ENCODE peak calls at places on chromosomes 2 and 18, in five cellular contexts. N, O, J, K and I are unnamed samples.

GRCh38 chr2:28624798-28625701 is 126.6 kb upstream of the PPP1CB start:
- DNase-seq in N (peak), O (peak), J (no peak), K (peak), I (no peak)

GRCh38 chr2:2842466-2842865 is 511.4 kb upstream of the MYT1L start:
- DNase-seq in N (no peak), O (no peak), J (no peak), K (no peak), I (no peak)

GRCh38 chr2:192035731-192036442 is 158.8 kb downstream of the TMEFF2 start:
- DNase-seq in N (peak), O (no peak), J (peak), K (peak), I (no peak)

GRCh38 chr2:205655775-205656425 is 26.4 kb upstream of the NRP2 start:
- DNase-seq in N (no peak), O (no peak), J (no peak), K (no peak), I (no peak)

GRCh38 chr2:233051241-233052149 is 8.6 kb upstream of the INPP5D start:
- DNase-seq in N (peak), O (peak), J (peak), K (no peak), I (no peak)

GRCh38 chr18:77762632-77763031 is 513.0 kb downstream of the GALR1 start:
- DNase-seq in N (no peak), O (no peak), J (no peak), K (no peak), I (peak)

GRCh38 chr2:11029136-11029535 is 117.4 kb downstream of the KCNF1 start:
- DNase-seq in N (no peak), O (no peak), J (no peak), K (no peak), I (no peak)

GRCh38 chr2:94995516-94995915 is 30.0 kb upstream of the MAL start:
- DNase-seq in N (no peak), O (no peak), J (no peak), K (no peak), I (no peak)

GRCh38 chr2:77579076-77579769 is 57.0 kb upstream of the LRRTM4 start:
- DNase-seq in N (no peak), O (no peak), J (no peak), K (no peak), I (no peak)

GRCh38 chr2:150495993-150496627 is 8.6 kb upstream of the RND3 start:
- DNase-seq in N (peak), O (no peak), J (peak), K (peak), I (no peak)

GRCh38 chr2:172259835-172260234 is 157.1 kb upstream of the DLX2 start:
- DNase-seq in N (no peak), O (no peak), J (no peak), K (no peak), I (no peak)

GRCh38 chr2:159711562-159712193 is 628 bp upstream of the MARCHF7 start:
- DNase-seq in N (no peak), O (no peak), J (no peak), K (no peak), I (no peak)

GRCh38 chr2:47070155-47070919 is 84.8 kb downstream of the STPG4 start:
- DNase-seq in N (no peak), O (no peak), J (no peak), K (peak), I (no peak)

GRCh38 chr2:215441560-215442391 is 5.9 kb upstream of the FN1 start:
- DNase-seq in N (no peak), O (no peak), J (no peak), K (no peak), I (no peak)

GRCh38 chr2:215447056-215447455 is 11.2 kb upstream of the FN1 start:
- DNase-seq in N (no peak), O (no peak), J (no peak), K (no peak), I (no peak)

GRCh38 chr2:215439980-215440512 is 4.2 kb upstream of the FN1 start:
- DNase-seq in N (no peak), O (no peak), J (no peak), K (no peak), I (no peak)

GRCh38 chr2:215439404-215439803 is 3.5 kb upstream of the FN1 start:
- DNase-seq in N (no peak), O (no peak), J (no peak), K (no peak), I (no peak)

DNA sequence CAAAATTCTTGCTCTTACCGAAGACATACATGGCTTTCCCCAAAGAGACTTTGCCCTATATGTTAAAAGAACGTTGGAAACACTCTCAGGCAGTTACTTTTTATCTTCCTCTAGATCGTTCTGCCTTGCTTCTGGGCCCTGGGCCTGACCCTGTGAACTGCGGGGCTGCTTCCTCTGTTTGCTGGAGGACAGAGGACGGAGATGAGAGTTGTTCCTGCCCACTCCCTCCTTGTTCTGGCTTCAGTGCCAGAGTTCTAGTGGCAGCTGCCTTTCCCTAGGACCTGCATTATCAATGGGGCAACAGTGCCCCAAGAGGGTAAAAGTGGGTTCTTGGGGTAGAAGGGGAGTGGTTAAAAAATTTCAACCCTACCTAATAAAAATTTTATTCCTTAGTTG is 6.5 kb upstream of the FN1 start:
- DNase-seq in N (no peak), O (no peak), J (no peak), K (no peak), I (no peak)
- TF ChIP-seq CTCF in N (no peak), O (no peak), J (no peak), K (peak), I (no peak)

GRCh38 chr2:12990523-12990922 is 273.8 kb downstream of the TRIB2 start:
- DNase-seq in N (peak), O (no peak), J (peak), K (no peak), I (no peak)
- TF ChIP-seq CTCF in N (peak), O (no peak), J (peak), K (peak), I (peak)

GRCh38 chr2:206783718-206784117 is 18.3 kb downstream of the FASTKD2 start:
- DNase-seq in N (peak), O (no peak), J (peak), K (no peak), I (no peak)
- TF ChIP-seq CTCF in N (peak), O (no peak), J (peak), K (peak), I (peak)

GRCh38 chr2:200125463-200125862 is 170.1 kb downstream of the MAIP1 start:
- DNase-seq in N (no peak), O (no peak), J (no peak), K (no peak), I (no peak)

GRCh38 chr2:200129756-200130462 is 174.5 kb downstream of the MAIP1 start:
- DNase-seq in N (no peak), O (no peak), J (peak), K (no peak), I (no peak)

GRCh38 chr2:200131307-200131706 is 175.2 kb upstream of the SPATS2L start:
- DNase-seq in N (no peak), O (no peak), J (peak), K (no peak), I (no peak)

GRCh38 chr2:200130762-200131166 is 175.4 kb downstream of the MAIP1 start:
- DNase-seq in N (no peak), O (no peak), J (peak), K (no peak), I (no peak)

GRCh38 chr2:200127852-200128251 is 172.5 kb downstream of the MAIP1 start:
- DNase-seq in N (peak), O (no peak), J (no peak), K (peak), I (no peak)
- TF ChIP-seq CTCF in N (peak), O (no peak), J (no peak), K (no peak), I (no peak)

DNA sequence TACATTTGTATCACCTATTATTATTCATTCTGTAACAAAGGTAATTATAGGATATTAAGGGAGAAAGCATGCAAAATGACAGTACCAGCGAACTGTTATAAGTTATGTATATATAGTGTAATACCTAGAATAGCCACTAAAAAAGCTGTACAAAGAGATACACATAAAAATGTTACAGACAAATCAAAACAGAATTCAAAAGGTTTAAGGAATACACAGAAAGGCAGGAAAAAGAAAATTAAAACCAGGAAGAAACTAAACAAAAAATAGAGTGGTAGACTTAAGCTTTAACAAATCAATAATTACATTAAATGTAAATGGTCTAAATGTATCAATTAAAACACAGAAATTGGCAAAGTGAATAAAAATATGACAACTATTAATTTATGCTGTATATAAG is 176.4 kb upstream of the REV1 start:
- DNase-seq in N (no peak), O (no peak), J (no peak), K (no peak), I (no peak)
- TF ChIP-seq CTCF in N (no peak), O (no peak), J (no peak), K (peak), I (no peak)

GRCh38 chr2:187296869-187297268 is 151.2 kb downstream of the CALCRL start:
- DNase-seq in N (no peak), O (no peak), J (no peak), K (no peak), I (no peak)

GRCh38 chr2:187302619-187303018 is 145.4 kb downstream of the CALCRL start:
- DNase-seq in N (peak), O (no peak), J (peak), K (peak), I (no peak)

GRCh38 chr2:187302146-187302545 is 145.9 kb downstream of the CALCRL start:
- DNase-seq in N (peak), O (no peak), J (no peak), K (no peak), I (no peak)

GRCh38 chr2:187297806-187298205 is 150.2 kb downstream of the CALCRL start:
- DNase-seq in N (peak), O (no peak), J (no peak), K (no peak), I (no peak)

GRCh38 chr2:187299122-187299906 is 148.7 kb downstream of the CALCRL start:
- DNase-seq in N (peak), O (no peak), J (peak), K (no peak), I (no peak)
- TF ChIP-seq CTCF in N (peak), O (no peak), J (peak), K (peak), I (no peak)

GRCh38 chr2:146312899-146313298 is 1531.9 kb upstream of the ACVR2A start:
- DNase-seq in N (peak), O (no peak), J (peak), K (peak), I (no peak)
- TF ChIP-seq CTCF in N (no peak), O (no peak), J (peak), K (peak), I (peak)

GRCh38 chr18:79756826-79757225 is 40.9 kb upstream of the KCNG2 start:
- DNase-seq in N (no peak), O (no peak), J (no peak), K (no peak), I (no peak)

GRCh38 chr18:79763407-79763806 is 34.3 kb upstream of the KCNG2 start:
- DNase-seq in N (no peak), O (no peak), J (no peak), K (no peak), I (no peak)

GRCh38 chr18:79764131-79764530 is 33.6 kb upstream of the KCNG2 start:
- DNase-seq in N (no peak), O (no peak), J (no peak), K (no peak), I (no peak)

GRCh38 chr18:79760348-79760747 is 37.4 kb upstream of the KCNG2 start:
- DNase-seq in N (no peak), O (no peak), J (no peak), K (no peak), I (no peak)

DNA sequence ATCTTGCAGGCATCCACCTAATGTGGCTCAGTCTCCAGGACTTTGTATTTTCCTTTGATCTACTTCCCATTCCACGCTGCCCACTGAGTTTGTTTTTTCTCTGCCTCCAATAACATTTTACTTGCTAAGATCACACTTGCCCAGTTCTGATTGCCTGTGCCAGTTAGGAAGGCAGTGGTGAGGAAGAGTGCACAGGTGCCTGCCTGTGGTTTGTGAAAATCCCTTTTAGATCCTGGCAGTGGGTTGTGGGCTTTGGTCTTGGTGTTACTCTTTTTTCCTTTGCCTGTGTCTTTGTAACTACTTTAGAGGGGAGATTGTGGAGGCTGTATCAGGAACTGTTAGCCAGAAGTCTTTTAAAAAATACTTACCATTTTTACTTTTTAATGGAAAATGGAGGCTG is 36.9 kb upstream of the KCNG2 start:
- DNase-seq in N (no peak), O (no peak), J (no peak), K (no peak), I (no peak)
- TF ChIP-seq CTCF in N (no peak), O (no peak), J (no peak), K (no peak), I (no peak)